ENCODE peak calls at places on chromosome 3, in eight cellular contexts. E is GM10248, F is iPS-NIHi11, L is WTC11, G is AG08396, K is AG08395, M is LHCN-M2, T is T1000. N is an unnamed sample.

GRCh38 chr3:10371167-10371566 is 50.3 kb upstream of the SEC13 start:
- DNase-seq in E (no peak), F (no peak), L (no peak), G (no peak), K (no peak), M (peak), T (peak), N (no peak)

GRCh38 chr3:13614607-13615006 is 65.7 kb downstream of the FBLN2 start:
- DNase-seq in E (no peak), F (no peak), L (no peak), G (no peak), K (no peak), M (no peak), T (no peak), N (no peak)

GRCh38 chr3:10137178-10137577 is 4.4 kb upstream of the VHL start:
- DNase-seq in E (no peak), F (no peak), L (no peak), G (no peak), K (no peak), M (no peak), T (no peak), N (no peak)

GRCh38 chr3:152738656-152739055 is 96.3 kb upstream of the P2RY1 start:
- DNase-seq in E (no peak), F (no peak), L (no peak), G (no peak), K (peak), M (peak), T (no peak), N (no peak)

GRCh38 chr3:10357592-10358308 is 36.8 kb upstream of the SEC13 start:
- DNase-seq in E (no peak), F (no peak), L (no peak), G (peak), K (peak), M (peak), T (peak), N (no peak)

GRCh38 chr3:176939022-176939817 is 258.1 kb downstream of the TBL1XR1 start:
- DNase-seq in E (peak), F (peak), L (peak), G (peak), K (peak), M (peak), T (peak), N (peak)

GRCh38 chr3:52431459-52432223 is 13.3 kb downstream of the SEMA3G start:
- DNase-seq in E (no peak), F (no peak), L (no peak), G (no peak), K (no peak), M (no peak), T (no peak), N (no peak)

GRCh38 chr3:23696842-23697241 is 108.9 kb upstream of the UBE2E1 start:
- DNase-seq in E (no peak), F (no peak), L (no peak), G (no peak), K (no peak), M (no peak), T (no peak), N (no peak)

GRCh38 chr3:50047426-50047825 is 41.3 kb upstream of the RBM5 start:
- DNase-seq in E (no peak), F (no peak), L (no peak), G (no peak), K (no peak), M (no peak), T (no peak), N (no peak)

GRCh38 chr3:165404357-165405042 is 208.3 kb upstream of the SLITRK3 start:
- DNase-seq in E (no peak), F (no peak), L (no peak), G (no peak), K (no peak), M (no peak), T (no peak), N (no peak)

GRCh38 chr3:55826731-55827496 is 339.8 kb upstream of the WNT5A start:
- DNase-seq in E (no peak), F (no peak), L (no peak), G (no peak), K (peak), M (peak), T (no peak), N (no peak)

N was measured in HEK293T.